ENCODE peak calls at places on chromosomes 12 and 14, in six cellular contexts. E, I, K, V, P and H are unnamed samples.

GRCh38 chr14:63436286-63437098 is 106.7 kb downstream of the PPP2R5E start:
- DNase-seq in I (no peak), E (no peak), V (no peak), P (no peak), K (no peak), H (no peak)

GRCh38 chr12:4850857-4851380 is 58.8 kb upstream of the KCNA1 start:
- DNase-seq in K (no peak), E (no peak), I (no peak), V (no peak), P (no peak), H (no peak)

GRCh38 chr12:31370645-31371620 is 45.0 kb upstream of the SINHCAF start:
- DNase-seq in P (peak), E (peak), K (no peak), V (no peak), I (no peak), H (no peak)

GRCh38 chr12:58882796-58883195 is 37.5 kb downstream of the LRIG3 start:
- DNase-seq in P (no peak), K (no peak), V (no peak), I (no peak), E (peak), H (no peak)

GRCh38 chr12:120230326-120230973 is 29.5 kb upstream of the RPLP0 start:
- DNase-seq in I (no peak), V (no peak), P (no peak), E (peak), K (peak), H (no peak)

GRCh38 chr12:59365133-59365532 is 230.7 kb upstream of the SLC16A7 start:
- DNase-seq in I (no peak), V (no peak), K (no peak), P (no peak), E (no peak), H (no peak)

GRCh38 chr14:58647777-58648176 is 10.0 kb downstream of the DACT1 start:
- DNase-seq in P (no peak), V (no peak), I (no peak), E (no peak), K (no peak), H (no peak)

GRCh38 chr12:85603556-85603955 is 232.7 kb downstream of the RASSF9 start:
- DNase-seq in K (no peak), V (no peak), E (no peak), I (no peak), P (no peak), H (no peak)

GRCh38 chr12:106774808-106775524 is 484 bp downstream of the RIC8B start:
- DNase-seq in K (no peak), V (no peak), E (no peak), P (no peak), I (peak), H (no peak)